ENCODE peak calls at places on chromosomes 12 and 14, in seven cellular contexts. D is ovary, U is left lung, Q is fibroblast of lung, R is A549, E is heart right ventricle, W is left ventricle myocardium inferior. B is an unnamed sample.

GRCh38 chr12:129605666-129606065 is 298.2 kb downstream of the TMEM132D start:
- DNase-seq in U (no peak), D (no peak), Q (peak; percentile 49), W (no peak), E (no peak), R (no peak), B (no peak)

GRCh38 chr14:61703342-61704129 is 8.2 kb downstream of the HIF1A start:
- DNase-seq in U (no peak), W (no peak), E (no peak), D (no peak), R (no peak), Q (no peak), B (no peak)

GRCh38 chr12:14839262-14839661 is 4.1 kb downstream of the ART4 start:
- DNase-seq in E (no peak), R (no peak), D (no peak), Q (no peak), W (no peak), U (no peak), B (no peak)

GRCh38 chr14:73173092-73173735 is 36.9 kb downstream of the PSEN1 start:
- DNase-seq in E (no peak), D (no peak), W (no peak), Q (peak; percentile 44), R (peak; percentile 60), U (no peak), B (no peak)

GRCh38 chr12:1878214-1878613 is 40.2 kb downstream of the CACNA2D4 start:
- DNase-seq in R (no peak), W (no peak), E (no peak), D (no peak), Q (no peak), U (no peak), B (no peak)

GRCh38 chr12:109740694-109741245 is 27.1 kb downstream of the FAM222A start:
- DNase-seq in D (peak; percentile 9), U (peak; percentile 25), W (peak; percentile 4), E (no peak), Q (no peak), R (no peak), B (peak; percentile 42)

GRCh38 chr12:66623455-66623854 is 55.4 kb downstream of the GRIP1 start:
- DNase-seq in U (no peak), W (no peak), E (no peak), R (no peak), D (no peak), Q (peak; percentile 20), B (no peak)

GRCh38 chr14:61121293-61121897 is 140.3 kb downstream of the SLC38A6 start:
- DNase-seq in R (peak; percentile 80), U (no peak), E (no peak), W (no peak), Q (no peak), D (no peak), B (no peak)

GRCh38 chr12:120835304-120835612 is 68.9 kb downstream of the SPPL3 start:
- DNase-seq in W (no peak), Q (peak; percentile 16), U (no peak), R (no peak), D (no peak), E (no peak), B (no peak)

GRCh38 chr12:11752403-11753150 is 103.1 kb downstream of the ETV6 start:
- DNase-seq in W (no peak), E (no peak), R (no peak), D (no peak), Q (no peak), U (no peak), B (no peak)

GRCh38 chr12:3311027-3311402 is 180.0 kb upstream of the PRMT8 start:
- DNase-seq in U (no peak), W (no peak), R (no peak), E (no peak), Q (peak; percentile 55), D (no peak), B (no peak)

GRCh38 chr12:39723831-39724230 is 104.2 kb upstream of the ABCD2 start:
- DNase-seq in D (no peak), R (peak; percentile 10), E (no peak), U (no peak), W (no peak), Q (peak; percentile 45), B (no peak)

GRCh38 chr12:89153341-89153740 is 199.0 kb downstream of the DUSP6 start:
- DNase-seq in E (no peak), U (no peak), R (no peak), D (no peak), W (no peak), Q (no peak), B (no peak)

GRCh38 chr14:43754838-43755237 is 752.2 kb downstream of the FSCB start:
- DNase-seq in Q (no peak), R (no peak), U (no peak), W (no peak), E (no peak), D (no peak), B (no peak)

GRCh38 chr14:53596845-53597525 is 359.6 kb downstream of the BMP4 start:
- DNase-seq in R (no peak), D (no peak), U (no peak), Q (no peak), E (no peak), W (no peak), B (no peak)

GRCh38 chr12:104334581-104334980 is 31.0 kb downstream of the EID3 start:
- DNase-seq in Q (no peak), R (no peak), U (no peak), D (no peak), E (no peak), W (no peak), B (peak; percentile 41)

GRCh38 chr12:39467432-39467870 is 24.5 kb upstream of the KIF21A start:
- DNase-seq in E (no peak), Q (peak; percentile 37), D (no peak), U (no peak), R (no peak), W (no peak), B (no peak)

GRCh38 chr12:121883315-121883660 is 5.3 kb upstream of the PSMD9 start:
- DNase-seq in W (no peak), U (no peak), E (no peak), Q (no peak), D (no peak), R (no peak), B (no peak)

GRCh38 chr14:96205059-96205993 is 687 bp downstream of the BDKRB2 start:
- DNase-seq in E (no peak), W (no peak), R (no peak), D (no peak), U (no peak), Q (no peak), B (no peak)

GRCh38 chr14:95294834-95295599 is 24.7 kb downstream of the CLMN start:
- DNase-seq in U (no peak), Q (peak; percentile 42), R (peak; percentile 38), W (no peak), E (no peak), D (no peak), B (no peak)

GRCh38 chr14:92397140-92397815 is 74.3 kb downstream of the SLC24A4 start:
- DNase-seq in E (no peak), Q (peak; percentile 74), U (peak; percentile 69), W (no peak), D (no peak), R (peak; percentile 28), B (no peak)

GRCh38 chr12:57092529-57092862 is 3.6 kb downstream of the NAB2 start:
- DNase-seq in E (no peak), R (no peak), D (no peak), Q (no peak), U (no peak), W (no peak), B (peak; percentile 51)

GRCh38 chr12:57094194-57095160 is 5.6 kb downstream of the NAB2 start:
- DNase-seq in Q (no peak), E (no peak), R (no peak), W (no peak), U (no peak), D (no peak), B (no peak)

GRCh38 chr12:57091633-57092528 is 3.0 kb downstream of the NAB2 start:
- DNase-seq in U (no peak), E (no peak), W (no peak), D (no peak), Q (no peak), R (no peak), B (no peak)

GRCh38 chr12:57093412-57094193 is 4.7 kb downstream of the NAB2 start:
- DNase-seq in U (peak; percentile 76), W (peak; percentile 75), D (peak; percentile 93), E (peak; percentile 86), Q (peak; percentile 87), R (peak; percentile 59), B (peak; percentile 89)

GRCh38 chr12:57092876-57093411 is 4.0 kb downstream of the NAB2 start:
- DNase-seq in D (no peak), R (no peak), E (no peak), Q (no peak), W (no peak), U (no peak), B (no peak)
- H3K4me1 ChIP-seq in D (peaks cover 25% of the 10 kb centered on the region), R (peaks cover 14% of the 10 kb centered on the region), E (peaks cover 31% of the 10 kb centered on the region), Q (peaks cover 26% of the 10 kb centered on the region), W (peaks cover 70% of the 10 kb centered on the region), U (peaks cover 28% of the 10 kb centered on the region), B (peaks cover 12% of the 10 kb centered on the region)

GRCh38 chr14:36580856-36581831 is 1.3 kb downstream of the NKX2-8 start:
- DNase-seq in Q (peak; percentile 52), W (peak; percentile 13), D (no peak), E (no peak), R (peak; percentile 66), U (peak; percentile 54), B (no peak)
- TF ChIP-seq CTCF in Q (no peak), W (no peak), D (no peak), E (no peak), R (no peak), U (no peak), B (no peak)

DNA sequence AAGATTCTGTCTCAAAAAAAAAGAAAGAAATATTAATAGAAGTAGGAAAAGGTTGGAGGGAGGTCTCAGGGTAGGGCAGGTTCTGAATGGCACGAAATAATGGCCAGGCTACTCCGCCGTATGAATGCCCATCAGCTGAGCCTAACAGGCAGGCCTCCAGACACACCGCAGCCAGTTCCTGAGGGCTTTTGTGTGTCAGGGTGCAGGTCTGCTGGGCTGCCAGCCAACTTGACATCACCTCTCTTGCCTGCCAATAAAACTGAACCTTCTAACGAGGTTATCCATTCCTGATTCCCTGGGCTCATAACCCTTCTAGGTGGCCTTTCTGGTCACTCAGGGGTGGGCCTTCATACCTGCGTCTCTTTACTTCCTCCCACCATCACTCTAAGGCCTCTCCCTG is 3.0 kb downstream of the IFI27 start:
- DNase-seq in D (no peak), U (no peak), R (no peak), Q (peak; percentile 66), W (peak; percentile 63), E (peak; percentile 60), B (peak; percentile 95)
- H3K4me1 ChIP-seq in D (peaks cover 10% of the 10 kb centered on the region), U (no peaks in the 10 kb centered on the region), R (no peaks in the 10 kb centered on the region), Q (no peaks in the 10 kb centered on the region), W (peaks cover 55% of the 10 kb centered on the region), E (peaks cover 35% of the 10 kb centered on the region), B (peaks cover 53% of the 10 kb centered on the region)

DNA sequence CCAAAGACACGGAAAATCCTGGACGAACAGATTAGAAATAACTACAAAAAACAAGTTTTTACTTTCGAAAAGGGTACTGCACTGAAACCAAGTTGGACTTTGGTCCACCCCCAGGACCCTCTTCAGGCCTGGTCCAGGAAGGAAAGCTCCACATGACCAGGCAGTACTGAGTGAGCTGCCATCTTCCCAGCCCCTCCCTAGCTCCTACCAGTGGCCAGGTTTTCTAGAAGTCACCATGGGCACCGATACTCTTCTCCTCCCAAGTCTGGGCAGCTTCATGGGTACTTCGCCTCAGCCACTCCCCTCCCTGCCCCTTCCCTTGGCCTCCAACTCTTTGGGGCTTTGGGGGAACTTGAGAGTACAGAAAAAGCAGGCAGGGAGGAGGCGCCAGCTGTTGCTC is 6.6 kb downstream of the VAMP1 start:
- DNase-seq in Q (no peak), W (no peak), D (no peak), E (no peak), R (no peak), U (no peak), B (no peak)
- TF ChIP-seq CTCF in Q (no peak), W (no peak), D (no peak), E (no peak), R (no peak), U (no peak), B (no peak)

B was measured in adrenal gland.